ENCODE peak calls at places on chromosomes 6 and 20, in ten cellular contexts. One of them, this sample, is unnamed.

GRCh38 chr6:82365011-82365751 is 1.6 kb downstream of the TPBG start:
- DNase-seq in activated T-cell treated with anti-CD3 and anti-CD28 coated beads, Interleukin-2, amount 50 U/mL, for 72 hours: peak
- DNase-seq in neural crest cell: peak
- DNase-seq in T-cell: no peak
- DNase-seq in T-helper 2 cell: no peak
- DNase-seq in ELR: peak
- DNase-seq in NAMALWA: no peak
- DNase-seq in sciatic nerve: peak
- DNase-seq in hippocampal formation: no peak
- DNase-seq in HT-29: peak
- DNase-seq in this sample: peak

GRCh38 chr6:40763001-40763400 is 175.8 kb upstream of the LRFN2 start:
- DNase-seq in activated T-cell treated with anti-CD3 and anti-CD28 coated beads, Interleukin-2, amount 50 U/mL, for 72 hours: no peak
- DNase-seq in neural crest cell: no peak
- DNase-seq in T-cell: no peak
- DNase-seq in T-helper 2 cell: no peak
- DNase-seq in ELR: no peak
- DNase-seq in NAMALWA: no peak
- DNase-seq in sciatic nerve: no peak
- DNase-seq in hippocampal formation: no peak
- DNase-seq in HT-29: no peak
- DNase-seq in this sample: no peak

GRCh38 chr6:36378243-36378920 is 9.1 kb downstream of the ETV7 start:
- DNase-seq in activated T-cell treated with anti-CD3 and anti-CD28 coated beads, Interleukin-2, amount 50 U/mL, for 72 hours: no peak
- DNase-seq in neural crest cell: no peak
- DNase-seq in T-cell: no peak
- DNase-seq in T-helper 2 cell: no peak
- DNase-seq in ELR: no peak
- DNase-seq in NAMALWA: no peak
- DNase-seq in sciatic nerve: peak
- DNase-seq in hippocampal formation: no peak
- DNase-seq in HT-29: no peak
- DNase-seq in this sample: no peak

GRCh38 chr6:29965873-29966601 is 23.7 kb downstream of the HLA-A start:
- DNase-seq in activated T-cell treated with anti-CD3 and anti-CD28 coated beads, Interleukin-2, amount 50 U/mL, for 72 hours: peak
- DNase-seq in neural crest cell: no peak
- DNase-seq in T-cell: peak
- DNase-seq in T-helper 2 cell: peak
- DNase-seq in ELR: peak
- DNase-seq in NAMALWA: peak
- DNase-seq in sciatic nerve: peak
- DNase-seq in hippocampal formation: peak
- DNase-seq in HT-29: peak
- DNase-seq in this sample: peak

GRCh38 chr20:38867062-38867359 is 59.2 kb upstream of the FAM83D start:
- DNase-seq in activated T-cell treated with anti-CD3 and anti-CD28 coated beads, Interleukin-2, amount 50 U/mL, for 72 hours: no peak
- DNase-seq in neural crest cell: no peak
- DNase-seq in T-cell: no peak
- DNase-seq in T-helper 2 cell: no peak
- DNase-seq in ELR: no peak
- DNase-seq in NAMALWA: no peak
- DNase-seq in sciatic nerve: no peak
- DNase-seq in hippocampal formation: no peak
- DNase-seq in HT-29: no peak
- DNase-seq in this sample: no peak

GRCh38 chr6:166736606-166737005 is 109.6 kb upstream of the RPS6KA2 start:
- DNase-seq in activated T-cell treated with anti-CD3 and anti-CD28 coated beads, Interleukin-2, amount 50 U/mL, for 72 hours: no peak
- DNase-seq in neural crest cell: no peak
- DNase-seq in T-cell: no peak
- DNase-seq in T-helper 2 cell: no peak
- DNase-seq in ELR: peak
- DNase-seq in NAMALWA: no peak
- DNase-seq in sciatic nerve: no peak
- DNase-seq in hippocampal formation: no peak
- DNase-seq in HT-29: no peak
- DNase-seq in this sample: peak

GRCh38 chr6:17042422-17043147 is 59.3 kb upstream of the STMND1 start:
- DNase-seq in activated T-cell treated with anti-CD3 and anti-CD28 coated beads, Interleukin-2, amount 50 U/mL, for 72 hours: no peak
- DNase-seq in neural crest cell: no peak
- DNase-seq in T-cell: no peak
- DNase-seq in T-helper 2 cell: no peak
- DNase-seq in ELR: peak
- DNase-seq in NAMALWA: no peak
- DNase-seq in sciatic nerve: no peak
- DNase-seq in hippocampal formation: peak
- DNase-seq in HT-29: peak
- DNase-seq in this sample: peak

GRCh38 chr20:56347628-56348305 is 11.0 kb upstream of the FAM210B start:
- DNase-seq in activated T-cell treated with anti-CD3 and anti-CD28 coated beads, Interleukin-2, amount 50 U/mL, for 72 hours: no peak
- DNase-seq in neural crest cell: no peak
- DNase-seq in T-cell: no peak
- DNase-seq in T-helper 2 cell: no peak
- DNase-seq in ELR: no peak
- DNase-seq in NAMALWA: no peak
- DNase-seq in sciatic nerve: no peak
- DNase-seq in hippocampal formation: no peak
- DNase-seq in HT-29: no peak
- DNase-seq in this sample: no peak

GRCh38 chr6:139751179-139751578 is 376.7 kb upstream of the CITED2 start:
- DNase-seq in activated T-cell treated with anti-CD3 and anti-CD28 coated beads, Interleukin-2, amount 50 U/mL, for 72 hours: no peak
- DNase-seq in neural crest cell: no peak
- DNase-seq in T-cell: no peak
- DNase-seq in T-helper 2 cell: no peak
- DNase-seq in ELR: peak
- DNase-seq in NAMALWA: no peak
- DNase-seq in sciatic nerve: no peak
- DNase-seq in hippocampal formation: no peak
- DNase-seq in HT-29: no peak
- DNase-seq in this sample: no peak

GRCh38 chr6:54083301-54083700 is 27.9 kb upstream of the MLIP start:
- DNase-seq in activated T-cell treated with anti-CD3 and anti-CD28 coated beads, Interleukin-2, amount 50 U/mL, for 72 hours: no peak
- DNase-seq in neural crest cell: no peak
- DNase-seq in T-cell: no peak
- DNase-seq in T-helper 2 cell: no peak
- DNase-seq in ELR: no peak
- DNase-seq in NAMALWA: no peak
- DNase-seq in sciatic nerve: no peak
- DNase-seq in hippocampal formation: no peak
- DNase-seq in HT-29: no peak
- DNase-seq in this sample: no peak

GRCh38 chr20:41392871-41393704 is 26.5 kb upstream of the EMILIN3 start:
- DNase-seq in activated T-cell treated with anti-CD3 and anti-CD28 coated beads, Interleukin-2, amount 50 U/mL, for 72 hours: no peak
- DNase-seq in neural crest cell: peak
- DNase-seq in T-cell: no peak
- DNase-seq in T-helper 2 cell: no peak
- DNase-seq in ELR: peak
- DNase-seq in NAMALWA: no peak
- DNase-seq in sciatic nerve: peak
- DNase-seq in hippocampal formation: peak
- DNase-seq in HT-29: no peak
- DNase-seq in this sample: no peak

GRCh38 chr6:159819932-159820640 is 20.0 kb downstream of the PNLDC1 start:
- DNase-seq in activated T-cell treated with anti-CD3 and anti-CD28 coated beads, Interleukin-2, amount 50 U/mL, for 72 hours: peak
- DNase-seq in neural crest cell: peak
- DNase-seq in T-cell: peak
- DNase-seq in T-helper 2 cell: no peak
- DNase-seq in ELR: no peak
- DNase-seq in NAMALWA: no peak
- DNase-seq in sciatic nerve: peak
- DNase-seq in hippocampal formation: no peak
- DNase-seq in HT-29: no peak
- DNase-seq in this sample: no peak

GRCh38 chr6:11161031-11161966 is 49.8 kb upstream of the ERVFRD-1 start:
- DNase-seq in activated T-cell treated with anti-CD3 and anti-CD28 coated beads, Interleukin-2, amount 50 U/mL, for 72 hours: no peak
- DNase-seq in neural crest cell: no peak
- DNase-seq in T-cell: no peak
- DNase-seq in T-helper 2 cell: no peak
- DNase-seq in ELR: peak
- DNase-seq in NAMALWA: no peak
- DNase-seq in sciatic nerve: no peak
- DNase-seq in hippocampal formation: peak
- DNase-seq in HT-29: no peak
- DNase-seq in this sample: no peak

GRCh38 chr6:21836292-21836691 is 242.7 kb downstream of the SOX4 start:
- DNase-seq in activated T-cell treated with anti-CD3 and anti-CD28 coated beads, Interleukin-2, amount 50 U/mL, for 72 hours: no peak
- DNase-seq in neural crest cell: no peak
- DNase-seq in T-cell: no peak
- DNase-seq in T-helper 2 cell: no peak
- DNase-seq in ELR: no peak
- DNase-seq in NAMALWA: no peak
- DNase-seq in sciatic nerve: no peak
- DNase-seq in hippocampal formation: no peak
- DNase-seq in HT-29: no peak
- DNase-seq in this sample: no peak

GRCh38 chr6:118152524-118152923 is 245.5 kb downstream of the SLC35F1 start:
- DNase-seq in activated T-cell treated with anti-CD3 and anti-CD28 coated beads, Interleukin-2, amount 50 U/mL, for 72 hours: no peak
- DNase-seq in neural crest cell: no peak
- DNase-seq in T-cell: no peak
- DNase-seq in T-helper 2 cell: no peak
- DNase-seq in ELR: no peak
- DNase-seq in NAMALWA: no peak
- DNase-seq in sciatic nerve: no peak
- DNase-seq in hippocampal formation: no peak
- DNase-seq in HT-29: no peak
- DNase-seq in this sample: no peak

GRCh38 chr20:61170521-61170920 is 81.5 kb upstream of the CDH4 start:
- DNase-seq in activated T-cell treated with anti-CD3 and anti-CD28 coated beads, Interleukin-2, amount 50 U/mL, for 72 hours: no peak
- DNase-seq in neural crest cell: no peak
- DNase-seq in T-cell: no peak
- DNase-seq in T-helper 2 cell: no peak
- DNase-seq in ELR: no peak
- DNase-seq in NAMALWA: no peak
- DNase-seq in sciatic nerve: no peak
- DNase-seq in hippocampal formation: no peak
- DNase-seq in HT-29: no peak
- DNase-seq in this sample: peak

GRCh38 chr6:119077643-119078448 is 618 bp downstream of the FAM184A start:
- DNase-seq in activated T-cell treated with anti-CD3 and anti-CD28 coated beads, Interleukin-2, amount 50 U/mL, for 72 hours: peak
- DNase-seq in neural crest cell: peak
- DNase-seq in T-cell: peak
- DNase-seq in T-helper 2 cell: peak
- DNase-seq in ELR: peak
- DNase-seq in NAMALWA: no peak
- DNase-seq in sciatic nerve: peak
- DNase-seq in hippocampal formation: peak
- DNase-seq in HT-29: no peak
- DNase-seq in this sample: no peak

GRCh38 chr20:407953-408842 is at the start of gene RBCK1:
- DNase-seq in activated T-cell treated with anti-CD3 and anti-CD28 coated beads, Interleukin-2, amount 50 U/mL, for 72 hours: peak
- DNase-seq in neural crest cell: peak
- DNase-seq in T-cell: peak
- DNase-seq in T-helper 2 cell: peak
- DNase-seq in ELR: peak
- DNase-seq in NAMALWA: peak
- DNase-seq in sciatic nerve: peak
- DNase-seq in hippocampal formation: peak
- DNase-seq in HT-29: peak
- DNase-seq in this sample: peak

GRCh38 chr6:100176321-100176950 is 182.4 kb upstream of the MCHR2 start:
- DNase-seq in activated T-cell treated with anti-CD3 and anti-CD28 coated beads, Interleukin-2, amount 50 U/mL, for 72 hours: no peak
- DNase-seq in neural crest cell: no peak
- DNase-seq in T-cell: no peak
- DNase-seq in T-helper 2 cell: no peak
- DNase-seq in ELR: peak
- DNase-seq in NAMALWA: peak
- DNase-seq in sciatic nerve: no peak
- DNase-seq in hippocampal formation: no peak
- DNase-seq in HT-29: peak
- DNase-seq in this sample: peak

GRCh38 chr20:34998331-34998950 is 42.8 kb downstream of the MYH7B start:
- DNase-seq in activated T-cell treated with anti-CD3 and anti-CD28 coated beads, Interleukin-2, amount 50 U/mL, for 72 hours: no peak
- DNase-seq in neural crest cell: no peak
- DNase-seq in T-cell: no peak
- DNase-seq in T-helper 2 cell: no peak
- DNase-seq in ELR: peak
- DNase-seq in NAMALWA: no peak
- DNase-seq in sciatic nerve: no peak
- DNase-seq in hippocampal formation: no peak
- DNase-seq in HT-29: no peak
- DNase-seq in this sample: no peak

GRCh38 chr6:81969011-81969410 is 216.5 kb upstream of the TENT5A start:
- DNase-seq in activated T-cell treated with anti-CD3 and anti-CD28 coated beads, Interleukin-2, amount 50 U/mL, for 72 hours: no peak
- DNase-seq in neural crest cell: no peak
- DNase-seq in T-cell: no peak
- DNase-seq in T-helper 2 cell: no peak
- DNase-seq in ELR: no peak
- DNase-seq in NAMALWA: no peak
- DNase-seq in sciatic nerve: no peak
- DNase-seq in hippocampal formation: no peak
- DNase-seq in HT-29: no peak
- DNase-seq in this sample: no peak

GRCh38 chr20:11128131-11128831 is 454.5 kb upstream of the JAG1 start:
- DNase-seq in activated T-cell treated with anti-CD3 and anti-CD28 coated beads, Interleukin-2, amount 50 U/mL, for 72 hours: no peak
- DNase-seq in neural crest cell: no peak
- DNase-seq in T-cell: no peak
- DNase-seq in T-helper 2 cell: no peak
- DNase-seq in ELR: no peak
- DNase-seq in NAMALWA: no peak
- DNase-seq in sciatic nerve: no peak
- DNase-seq in hippocampal formation: no peak
- DNase-seq in HT-29: no peak
- DNase-seq in this sample: no peak

GRCh38 chr20:25008388-25009217 is 16.1 kb upstream of the APMAP start:
- DNase-seq in activated T-cell treated with anti-CD3 and anti-CD28 coated beads, Interleukin-2, amount 50 U/mL, for 72 hours: no peak
- DNase-seq in neural crest cell: no peak
- DNase-seq in T-cell: no peak
- DNase-seq in T-helper 2 cell: no peak
- DNase-seq in ELR: no peak
- DNase-seq in NAMALWA: no peak
- DNase-seq in sciatic nerve: peak
- DNase-seq in hippocampal formation: no peak
- DNase-seq in HT-29: no peak
- DNase-seq in this sample: no peak

GRCh38 chr6:147508073-147508870 is at the start of gene SAMD5:
- DNase-seq in activated T-cell treated with anti-CD3 and anti-CD28 coated beads, Interleukin-2, amount 50 U/mL, for 72 hours: peak
- DNase-seq in neural crest cell: peak
- DNase-seq in T-cell: no peak
- DNase-seq in T-helper 2 cell: no peak
- DNase-seq in ELR: peak
- DNase-seq in NAMALWA: no peak
- DNase-seq in sciatic nerve: peak
- DNase-seq in hippocampal formation: no peak
- DNase-seq in HT-29: peak
- DNase-seq in this sample: peak

GRCh38 chr20:56359212-56360132 is 698 bp downstream of the FAM210B start:
- DNase-seq in activated T-cell treated with anti-CD3 and anti-CD28 coated beads, Interleukin-2, amount 50 U/mL, for 72 hours: peak
- DNase-seq in neural crest cell: peak
- DNase-seq in T-cell: no peak
- DNase-seq in T-helper 2 cell: no peak
- DNase-seq in ELR: peak
- DNase-seq in NAMALWA: no peak
- DNase-seq in sciatic nerve: peak
- DNase-seq in hippocampal formation: peak
- DNase-seq in HT-29: peak
- DNase-seq in this sample: peak

GRCh38 chr20:24506696-24507095 is 37.3 kb downstream of the SYNDIG1 start:
- DNase-seq in activated T-cell treated with anti-CD3 and anti-CD28 coated beads, Interleukin-2, amount 50 U/mL, for 72 hours: no peak
- DNase-seq in neural crest cell: no peak
- DNase-seq in T-cell: no peak
- DNase-seq in T-helper 2 cell: no peak
- DNase-seq in ELR: no peak
- DNase-seq in NAMALWA: no peak
- DNase-seq in sciatic nerve: no peak
- DNase-seq in hippocampal formation: no peak
- DNase-seq in HT-29: no peak
- DNase-seq in this sample: no peak

GRCh38 chr6:111900731-111901130 is 27.5 kb upstream of the FYN start:
- DNase-seq in activated T-cell treated with anti-CD3 and anti-CD28 coated beads, Interleukin-2, amount 50 U/mL, for 72 hours: no peak
- DNase-seq in neural crest cell: no peak
- DNase-seq in T-cell: no peak
- DNase-seq in T-helper 2 cell: no peak
- DNase-seq in ELR: no peak
- DNase-seq in NAMALWA: no peak
- DNase-seq in sciatic nerve: no peak
- DNase-seq in hippocampal formation: no peak
- DNase-seq in HT-29: no peak
- DNase-seq in this sample: no peak

GRCh38 chr6:119497988-119498727 is 148.6 kb upstream of the MAN1A1 start:
- DNase-seq in activated T-cell treated with anti-CD3 and anti-CD28 coated beads, Interleukin-2, amount 50 U/mL, for 72 hours: no peak
- DNase-seq in neural crest cell: no peak
- DNase-seq in T-cell: no peak
- DNase-seq in T-helper 2 cell: no peak
- DNase-seq in ELR: no peak
- DNase-seq in NAMALWA: no peak
- DNase-seq in sciatic nerve: no peak
- DNase-seq in hippocampal formation: no peak
- DNase-seq in HT-29: no peak
- DNase-seq in this sample: no peak